ENCODE peak calls at places on chromosomes 3 and 15, in seven cellular contexts. One of them, this sample, is unnamed.
A peak's percentile ranks its signal among the peaks of the same experiment; 100 is the strongest.

GRCh38 chr15:43920815-43921214 is 94.0 kb downstream of the WDR76 start:
- DNase-seq in GM10248: no peak
- DNase-seq in esophagus squamous epithelium: no peak
- DNase-seq in NB4: no peak
- DNase-seq in Peyer's patch: no peak
- DNase-seq in neural crest cell: no peak
- DNase-seq in pancreas: no peak
- DNase-seq in this sample: no peak

GRCh38 chr3:77726509-77726908 is 686.6 kb downstream of the ROBO2 start:
- DNase-seq in pancreas: no peak
- DNase-seq in NB4: no peak
- DNase-seq in Peyer's patch: no peak
- DNase-seq in neural crest cell: no peak
- DNase-seq in GM10248: no peak
- DNase-seq in esophagus squamous epithelium: no peak
- DNase-seq in this sample: no peak

GRCh38 chr3:37768107-37768809 is 93.4 kb upstream of the CTDSPL start:
- DNase-seq in NB4: no peak
- DNase-seq in neural crest cell: no peak
- DNase-seq in pancreas: no peak
- DNase-seq in GM10248: no peak
- DNase-seq in esophagus squamous epithelium: no peak
- DNase-seq in Peyer's patch: no peak
- DNase-seq in this sample: no peak

GRCh38 chr3:127574880-127575878 is 15.4 kb downstream of the TPRA1 start:
- DNase-seq in pancreas: peak; percentile 92
- DNase-seq in neural crest cell: peak; percentile 85
- DNase-seq in NB4: peak; percentile 83
- DNase-seq in esophagus squamous epithelium: peak; percentile 45
- DNase-seq in Peyer's patch: peak; percentile 94
- DNase-seq in GM10248: peak; percentile 95
- DNase-seq in this sample: peak; percentile 78

GRCh38 chr3:63808633-63809032 is 10.5 kb upstream of the C3orf49 start:
- DNase-seq in pancreas: no peak
- DNase-seq in esophagus squamous epithelium: no peak
- DNase-seq in Peyer's patch: no peak
- DNase-seq in NB4: no peak
- DNase-seq in GM10248: no peak
- DNase-seq in neural crest cell: no peak
- DNase-seq in this sample: no peak

GRCh38 chr3:9192238-9192637 is 57.2 kb downstream of the SRGAP3 start:
- DNase-seq in Peyer's patch: no peak
- DNase-seq in NB4: no peak
- DNase-seq in neural crest cell: no peak
- DNase-seq in GM10248: no peak
- DNase-seq in pancreas: no peak
- DNase-seq in esophagus squamous epithelium: no peak
- DNase-seq in this sample: no peak

GRCh38 chr3:108060331-108060730 is 30.5 kb downstream of the CD47 start:
- DNase-seq in NB4: no peak
- DNase-seq in GM10248: no peak
- DNase-seq in Peyer's patch: no peak
- DNase-seq in esophagus squamous epithelium: no peak
- DNase-seq in neural crest cell: no peak
- DNase-seq in pancreas: no peak
- DNase-seq in this sample: no peak

GRCh38 chr3:132805071-132805470 is 82.9 kb upstream of the NPHP3 start:
- DNase-seq in neural crest cell: no peak
- DNase-seq in GM10248: no peak
- DNase-seq in pancreas: no peak
- DNase-seq in esophagus squamous epithelium: no peak
- DNase-seq in Peyer's patch: no peak
- DNase-seq in NB4: no peak
- DNase-seq in this sample: no peak

GRCh38 chr3:59212128-59212764 is 162.4 kb upstream of the CFAP20DC start:
- DNase-seq in NB4: peak; percentile 38
- DNase-seq in neural crest cell: no peak
- DNase-seq in esophagus squamous epithelium: no peak
- DNase-seq in pancreas: no peak
- DNase-seq in Peyer's patch: no peak
- DNase-seq in GM10248: peak; percentile 41
- DNase-seq in this sample: no peak

GRCh38 chr3:13618836-13619235 is 69.9 kb downstream of the FBLN2 start:
- DNase-seq in GM10248: no peak
- DNase-seq in NB4: no peak
- DNase-seq in neural crest cell: no peak
- DNase-seq in Peyer's patch: no peak
- DNase-seq in esophagus squamous epithelium: no peak
- DNase-seq in pancreas: no peak
- DNase-seq in this sample: no peak

GRCh38 chr3:138227650-138228049 is 40.5 kb downstream of the ARMC8 start:
- DNase-seq in NB4: no peak
- DNase-seq in GM10248: no peak
- DNase-seq in Peyer's patch: no peak
- DNase-seq in esophagus squamous epithelium: no peak
- DNase-seq in neural crest cell: no peak
- DNase-seq in pancreas: no peak
- DNase-seq in this sample: no peak

GRCh38 chr15:59545573-59545972 is 66.0 kb upstream of the GCNT3 start:
- DNase-seq in GM10248: no peak
- DNase-seq in esophagus squamous epithelium: no peak
- DNase-seq in Peyer's patch: no peak
- DNase-seq in neural crest cell: no peak
- DNase-seq in pancreas: no peak
- DNase-seq in NB4: no peak
- DNase-seq in this sample: no peak

GRCh38 chr3:172582712-172583111 is 59.5 kb upstream of the TNFSF10 start:
- DNase-seq in esophagus squamous epithelium: no peak
- DNase-seq in neural crest cell: no peak
- DNase-seq in GM10248: no peak
- DNase-seq in Peyer's patch: no peak
- DNase-seq in NB4: no peak
- DNase-seq in pancreas: no peak
- DNase-seq in this sample: no peak

GRCh38 chr15:41713047-41713446 is 52.8 kb downstream of the MGA start:
- DNase-seq in esophagus squamous epithelium: no peak
- DNase-seq in pancreas: no peak
- DNase-seq in Peyer's patch: no peak
- DNase-seq in neural crest cell: no peak
- DNase-seq in NB4: no peak
- DNase-seq in GM10248: no peak
- DNase-seq in this sample: no peak

GRCh38 chr15:62740141-62741004 is 302.2 kb upstream of the TPM1 start:
- DNase-seq in NB4: no peak
- DNase-seq in neural crest cell: no peak
- DNase-seq in pancreas: no peak
- DNase-seq in esophagus squamous epithelium: no peak
- DNase-seq in GM10248: no peak
- DNase-seq in Peyer's patch: no peak
- DNase-seq in this sample: no peak
- TF ChIP-seq CTCF in NB4: no peak
- TF ChIP-seq CTCF in neural crest cell: no peak
- TF ChIP-seq CTCF in pancreas: no peak
- TF ChIP-seq CTCF in esophagus squamous epithelium: no peak
- TF ChIP-seq CTCF in GM10248: no peak
- TF ChIP-seq CTCF in Peyer's patch: no peak
- TF ChIP-seq CTCF in this sample: no peak

DNA sequence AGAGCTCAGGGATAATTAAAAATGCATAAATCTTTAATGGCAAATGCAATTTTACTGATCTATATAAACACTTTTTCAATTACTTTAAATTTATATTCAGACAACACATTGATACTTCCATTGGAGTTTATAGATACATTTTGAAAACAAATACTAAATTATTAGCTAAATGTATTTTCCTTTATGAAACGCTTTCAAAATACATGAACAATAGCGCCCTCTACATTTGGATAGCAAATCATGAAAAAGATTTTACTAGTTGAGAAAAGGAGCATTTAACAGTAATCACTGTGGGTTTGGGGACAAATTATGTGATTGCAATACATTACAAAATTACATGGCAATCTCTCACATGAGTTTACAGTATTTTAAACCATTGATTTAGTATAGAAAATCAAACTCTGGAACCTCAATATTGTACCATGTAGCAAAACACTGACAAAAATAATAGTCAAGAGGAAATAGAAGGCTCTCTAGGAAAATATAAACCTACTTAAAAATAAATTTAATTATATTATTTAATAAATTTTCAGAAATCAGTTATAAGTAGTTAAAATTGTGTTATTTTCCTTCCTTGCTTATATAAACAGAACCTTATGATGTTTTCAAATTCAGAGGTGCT is 207.9 kb downstream of the ZIC1 start:
- DNase-seq in GM10248: no peak
- DNase-seq in pancreas: no peak
- DNase-seq in Peyer's patch: no peak
- DNase-seq in NB4: peak; percentile 23
- DNase-seq in esophagus squamous epithelium: no peak
- DNase-seq in neural crest cell: no peak
- DNase-seq in this sample: no peak
- TF ChIP-seq CTCF in GM10248: peak; percentile 22
- TF ChIP-seq CTCF in pancreas: no peak
- TF ChIP-seq CTCF in Peyer's patch: no peak
- TF ChIP-seq CTCF in NB4: no peak
- TF ChIP-seq CTCF in esophagus squamous epithelium: no peak
- TF ChIP-seq CTCF in neural crest cell: peak; percentile 74
- TF ChIP-seq CTCF in this sample: no peak

GRCh38 chr3:68904578-68904977 is 27.8 kb downstream of the TAFA4 start:
- DNase-seq in GM10248: no peak
- DNase-seq in neural crest cell: no peak
- DNase-seq in pancreas: no peak
- DNase-seq in NB4: no peak
- DNase-seq in Peyer's patch: no peak
- DNase-seq in esophagus squamous epithelium: no peak
- DNase-seq in this sample: no peak
- TF ChIP-seq CTCF in GM10248: no peak
- TF ChIP-seq CTCF in neural crest cell: no peak
- TF ChIP-seq CTCF in pancreas: no peak
- TF ChIP-seq CTCF in NB4: no peak
- TF ChIP-seq CTCF in Peyer's patch: no peak
- TF ChIP-seq CTCF in esophagus squamous epithelium: no peak
- TF ChIP-seq CTCF in this sample: no peak

DNA sequence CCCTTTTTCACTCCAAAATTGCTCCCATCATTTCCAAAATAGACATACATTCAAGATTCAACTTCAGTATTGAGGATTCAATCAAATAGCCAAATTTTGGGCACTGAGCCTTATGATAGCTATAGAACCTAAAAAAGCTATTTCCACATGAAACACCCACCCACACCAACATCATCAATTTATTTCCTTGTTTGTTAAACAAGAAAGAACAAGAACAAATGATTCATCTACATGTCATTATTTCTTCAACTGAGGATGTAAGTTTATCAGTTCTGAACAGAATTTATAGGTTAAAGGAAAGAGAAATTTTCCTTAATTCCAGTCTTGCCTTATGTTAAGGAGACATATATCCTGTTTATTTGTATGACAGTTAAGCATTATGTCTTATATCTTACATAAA is 32.2 kb downstream of the DPPA2 start:
- DNase-seq in neural crest cell: no peak
- DNase-seq in pancreas: no peak
- DNase-seq in GM10248: no peak
- DNase-seq in esophagus squamous epithelium: no peak
- DNase-seq in Peyer's patch: no peak
- DNase-seq in NB4: no peak
- DNase-seq in this sample: no peak
- TF ChIP-seq CTCF in neural crest cell: no peak
- TF ChIP-seq CTCF in pancreas: no peak
- TF ChIP-seq CTCF in GM10248: no peak
- TF ChIP-seq CTCF in esophagus squamous epithelium: no peak
- TF ChIP-seq CTCF in Peyer's patch: no peak
- TF ChIP-seq CTCF in NB4: no peak
- TF ChIP-seq CTCF in this sample: no peak

GRCh38 chr3:55879901-55880331 is 392.8 kb upstream of the WNT5A start:
- DNase-seq in GM10248: no peak
- DNase-seq in Peyer's patch: no peak
- DNase-seq in esophagus squamous epithelium: no peak
- DNase-seq in pancreas: no peak
- DNase-seq in NB4: no peak
- DNase-seq in neural crest cell: no peak
- DNase-seq in this sample: no peak

GRCh38 chr3:55875137-55875536 is 388.0 kb upstream of the WNT5A start:
- DNase-seq in GM10248: no peak
- DNase-seq in NB4: no peak
- DNase-seq in Peyer's patch: no peak
- DNase-seq in esophagus squamous epithelium: no peak
- DNase-seq in neural crest cell: no peak
- DNase-seq in pancreas: no peak
- DNase-seq in this sample: no peak

GRCh38 chr3:55873523-55874254 is 386.6 kb upstream of the WNT5A start:
- DNase-seq in esophagus squamous epithelium: no peak
- DNase-seq in NB4: no peak
- DNase-seq in pancreas: no peak
- DNase-seq in GM10248: no peak
- DNase-seq in neural crest cell: no peak
- DNase-seq in Peyer's patch: no peak
- DNase-seq in this sample: no peak

GRCh38 chr3:55880357-55880756 is 393.3 kb upstream of the WNT5A start:
- DNase-seq in GM10248: no peak
- DNase-seq in Peyer's patch: no peak
- DNase-seq in pancreas: no peak
- DNase-seq in neural crest cell: no peak
- DNase-seq in NB4: no peak
- DNase-seq in esophagus squamous epithelium: no peak
- DNase-seq in this sample: no peak

DNA sequence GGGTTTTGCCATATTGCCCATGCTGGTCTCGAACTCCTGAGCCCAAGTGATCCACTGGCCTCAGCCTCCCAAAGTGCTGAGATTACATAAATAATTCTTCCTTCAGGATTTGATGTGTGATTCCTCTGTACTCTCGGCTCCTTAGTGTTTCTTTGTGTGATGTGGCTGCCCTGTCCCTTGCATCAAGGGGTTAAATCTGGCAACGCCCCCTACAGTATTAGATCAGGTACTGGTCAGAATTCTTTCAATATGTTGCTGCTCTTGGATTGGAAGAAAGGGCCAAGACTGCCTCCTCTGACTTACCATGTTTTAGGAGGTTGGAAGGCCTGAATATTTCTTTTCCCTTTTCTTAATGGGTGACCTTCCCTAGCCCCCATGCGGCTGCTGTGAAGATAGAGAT is 390.6 kb upstream of the WNT5A start:
- DNase-seq in neural crest cell: no peak
- DNase-seq in Peyer's patch: no peak
- DNase-seq in esophagus squamous epithelium: no peak
- DNase-seq in pancreas: no peak
- DNase-seq in GM10248: no peak
- DNase-seq in NB4: peak; percentile 1
- DNase-seq in this sample: no peak
- TF ChIP-seq CTCF in neural crest cell: peak; percentile 31
- TF ChIP-seq CTCF in Peyer's patch: no peak
- TF ChIP-seq CTCF in esophagus squamous epithelium: no peak
- TF ChIP-seq CTCF in pancreas: no peak
- TF ChIP-seq CTCF in GM10248: no peak
- TF ChIP-seq CTCF in NB4: no peak
- TF ChIP-seq CTCF in this sample: no peak

GRCh38 chr3:115990669-115991068 is 367.4 kb downstream of the GAP43 start:
- DNase-seq in NB4: no peak
- DNase-seq in pancreas: no peak
- DNase-seq in Peyer's patch: no peak
- DNase-seq in esophagus squamous epithelium: no peak
- DNase-seq in neural crest cell: no peak
- DNase-seq in GM10248: no peak
- DNase-seq in this sample: no peak
- TF ChIP-seq CTCF in NB4: no peak
- TF ChIP-seq CTCF in pancreas: no peak
- TF ChIP-seq CTCF in Peyer's patch: no peak
- TF ChIP-seq CTCF in esophagus squamous epithelium: no peak
- TF ChIP-seq CTCF in neural crest cell: no peak
- TF ChIP-seq CTCF in GM10248: no peak
- TF ChIP-seq CTCF in this sample: no peak